ENCODE peak calls at places on chromosomes 3 and 15, in ten cellular contexts. Q is HCT116, Y is GM23338, N is K562, U is HepG2, Z is transverse colon, R is SK-N-SH, D is stomach, I is suprapubic skin, G is Panc1. P is an unnamed sample.
A peak's percentile ranks its signal among the peaks of the same experiment; 100 is the strongest.

GRCh38 chr3:108602249-108602934 is 12.9 kb downstream of the DZIP3 start:
- DNase-seq in Q (no peak), Y (peak; percentile 54), N (no peak), U (no peak), Z (no peak), R (no peak), D (no peak), I (no peak), G (no peak), P (no peak)

GRCh38 chr3:39125837-39126500 is 18.5 kb downstream of the TTC21A start:
- DNase-seq in Q (no peak), Y (no peak), N (no peak), U (peak; percentile 28), Z (no peak), R (no peak), D (no peak), I (no peak), G (no peak), P (peak; percentile 78)

GRCh38 chr3:52388933-52389332 is 56.0 kb downstream of the SEMA3G start:
- DNase-seq in Q (no peak), Y (peak; percentile 31), N (no peak), U (no peak), Z (no peak), R (no peak), D (no peak), I (no peak), G (no peak), P (no peak)

GRCh38 chr3:127374626-127375010 is 86.8 kb upstream of the PRR20G start:
- DNase-seq in Q (no peak), Y (no peak), N (no peak), U (no peak), Z (no peak), R (no peak), D (no peak), I (no peak), G (no peak), P (no peak)

GRCh38 chr15:71437919-71438318 is 322.6 kb downstream of the THSD4 start:
- DNase-seq in Q (no peak), Y (no peak), N (no peak), U (no peak), Z (no peak), R (no peak), D (no peak), I (no peak), G (no peak), P (no peak)

GRCh38 chr3:136671921-136672320 is 80.3 kb downstream of the STAG1 start:
- DNase-seq in Q (no peak), Y (no peak), N (no peak), U (no peak), Z (no peak), R (no peak), D (no peak), I (no peak), G (no peak), P (no peak)

GRCh38 chr15:70526221-70526973 is 237.0 kb downstream of the UACA start:
- DNase-seq in Q (peak; percentile 45), Y (no peak), N (no peak), U (no peak), Z (peak; percentile 33), R (peak; percentile 77), D (no peak), I (no peak), G (no peak), P (peak; percentile 89)

GRCh38 chr15:68385671-68386586 is 46.0 kb downstream of the ITGA11 start:
- DNase-seq in Q (no peak), Y (no peak), N (no peak), U (no peak), Z (no peak), R (no peak), D (peak; percentile 5), I (peak; percentile 43), G (no peak), P (peak; percentile 2)

GRCh38 chr15:40766906-40767837 is 2.6 kb upstream of the C15orf62 start:
- DNase-seq in Q (no peak), Y (peak; percentile 23), N (peak; percentile 39), U (no peak), Z (no peak), R (peak; percentile 33), D (no peak), I (no peak), G (no peak), P (no peak)

GRCh38 chr3:20503394-20504082 is 317.5 kb upstream of the SGO1 start:
- DNase-seq in Q (no peak), Y (no peak), N (no peak), U (no peak), Z (no peak), R (no peak), D (no peak), I (no peak), G (no peak), P (no peak)

GRCh38 chr15:84981711-84982300 is at the start of gene PDE8A:
- DNase-seq in Q (no peak), Y (peak; percentile 60), N (peak; percentile 75), U (no peak), Z (peak; percentile 63), R (peak; percentile 78), D (peak; percentile 60), I (peak; percentile 71), G (no peak), P (peak; percentile 26)

GRCh38 chr3:102346897-102347296 is 87.9 kb upstream of the ZPLD1 start:
- DNase-seq in Q (no peak), Y (no peak), N (no peak), U (no peak), Z (no peak), R (no peak), D (no peak), I (no peak), G (no peak), P (no peak)

GRCh38 chr3:187763850-187764648 is 18.8 kb upstream of the BCL6 start:
- DNase-seq in Q (no peak), Y (peak; percentile 44), N (no peak), U (no peak), Z (no peak), R (no peak), D (no peak), I (no peak), G (no peak), P (peak; percentile 22)

GRCh38 chr15:65447145-65447544 is 24.4 kb upstream of the IGDCC4 start:
- DNase-seq in Q (no peak), Y (no peak), N (no peak), U (no peak), Z (no peak), R (no peak), D (no peak), I (no peak), G (no peak), P (no peak)

GRCh38 chr3:39065197-39065596 is 13.4 kb downstream of the WDR48 start:
- DNase-seq in Q (peak; percentile 12), Y (peak; percentile 80), N (no peak), U (peak; percentile 29), Z (peak; percentile 20), R (peak; percentile 41), D (no peak), I (no peak), G (peak; percentile 18), P (no peak)

GRCh38 chr15:81779181-81779580 is 266.6 kb downstream of the MEX3B start:
- DNase-seq in Q (no peak), Y (no peak), N (no peak), U (no peak), Z (no peak), R (no peak), D (no peak), I (no peak), G (no peak), P (no peak)

GRCh38 chr15:81777546-81777945 is 268.3 kb downstream of the MEX3B start:
- DNase-seq in Q (no peak), Y (no peak), N (no peak), U (no peak), Z (no peak), R (no peak), D (no peak), I (no peak), G (no peak), P (no peak)

GRCh38 chr15:81774309-81774708 is 271.5 kb downstream of the MEX3B start:
- DNase-seq in Q (no peak), Y (no peak), N (no peak), U (no peak), Z (no peak), R (no peak), D (no peak), I (no peak), G (no peak), P (no peak)

GRCh38 chr15:81781316-81781868 is 264.4 kb downstream of the MEX3B start:
- DNase-seq in Q (no peak), Y (no peak), N (no peak), U (no peak), Z (no peak), R (no peak), D (no peak), I (no peak), G (no peak), P (no peak)

GRCh38 chr15:81776961-81777360 is 268.9 kb downstream of the MEX3B start:
- DNase-seq in Q (no peak), Y (no peak), N (no peak), U (no peak), Z (no peak), R (no peak), D (no peak), I (no peak), G (no peak), P (no peak)
- H3K4me3 ChIP-seq in Q (no peak overlapping the region), Y (no peak overlapping the region), N (no peak overlapping the region), U (no peak overlapping the region), Z (no peak overlapping the region), R (no peak overlapping the region), D (no peak overlapping the region), I (no peak overlapping the region), G (no peak overlapping the region), P (no peak overlapping the region)

GRCh38 chr15:67256051-67256450 is 1.5 kb downstream of the IQCH start:
- DNase-seq in Q (no peak), Y (no peak), N (no peak), U (no peak), Z (no peak), R (no peak), D (no peak), I (no peak), G (no peak), P (no peak)
- H3K4me1 ChIP-seq in Q (peaks cover 7% of the 10 kb centered on the region), Y (peaks cover 7% of the 10 kb centered on the region), N (peaks cover 15% of the 10 kb centered on the region), U (peaks cover 35% of the 10 kb centered on the region), Z (peaks cover 14% of the 10 kb centered on the region), R (peaks cover 6% of the 10 kb centered on the region), D (peaks cover 38% of the 10 kb centered on the region), I (peaks cover 23% of the 10 kb centered on the region), G (peaks cover 20% of the 10 kb centered on the region), P (no peaks in the 10 kb centered on the region)

GRCh38 chr3:106160396-106160795 is 291.6 kb upstream of the CBLB start:
- DNase-seq in Q (no peak), Y (no peak), N (no peak), U (no peak), Z (no peak), R (no peak), D (no peak), I (no peak), G (no peak), P (no peak)
- TF ChIP-seq POLR2AphosphoS5 in Q (no peak), Y (no peak), N (no peak), U (no peak), Z (no peak), R (no peak), D (no peak), I (no peak), G (no peak), P (no peak)

DNA sequence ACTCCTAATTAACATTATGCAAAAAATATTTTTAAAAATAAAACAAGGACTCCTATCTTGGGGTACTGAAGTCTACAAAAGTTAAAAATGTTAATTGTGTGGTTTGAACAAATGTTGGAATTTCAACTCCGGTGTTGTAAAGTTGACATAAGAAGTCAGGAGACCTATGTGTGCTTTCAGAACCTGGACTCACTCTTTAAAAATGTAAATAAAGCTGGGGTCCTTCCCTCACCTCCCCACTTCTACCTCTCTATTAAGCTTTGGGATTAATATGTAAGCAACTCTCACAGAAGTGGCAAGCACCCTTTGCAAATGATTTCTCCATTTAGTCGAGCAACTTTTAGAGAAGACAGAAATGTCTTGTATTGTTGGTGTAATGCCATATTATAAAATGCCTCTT is 11.9 kb downstream of the MEIS2 start:
- DNase-seq in Q (no peak), Y (no peak), N (no peak), U (peak; percentile 72), Z (no peak), R (no peak), D (no peak), I (no peak), G (no peak), P (no peak)
- H3K4me3 ChIP-seq in Q (no peak overlapping the region), Y (no peak overlapping the region), N (no peak overlapping the region), U (no peak overlapping the region), Z (no peak overlapping the region), R (peak overlapping the region; percentile 35), D (no peak overlapping the region), I (no peak overlapping the region), G (no peak overlapping the region), P (no peak overlapping the region)

P was measured in prostate gland.